ENCODE peak calls at places on chromosomes 16 and 17, in eight cellular contexts. S is stimulated activated CD4-positive, alpha-beta T cell treated with anti-CD3 and anti-CD28 coated beads, Interleukin-2, amount 100 ng/mL, for 48 hours; R is H9; K is stimulated activated CD8-positive, alpha-beta memory T cell treated with anti-CD3 and anti-CD28 coated beads, Interleukin-15, amount 100 ng/mL, for 1 hour; Y is endodermal cell; O is WTC11; J is OCI-M1; A is left ventricle myocardium inferior. V is an unnamed sample.

GRCh38 chr16:69890114-69890890 is 60.8 kb upstream of the CLEC18A start:
- DNase-seq in S (no peak), R (peak; percentile 77), K (no peak), Y (peak; percentile 77), O (peak; percentile 44), J (no peak), A (peak; percentile 49), V (no peak)

GRCh38 chr17:60744355-60744958 is 66.8 kb downstream of the BCAS3 start:
- DNase-seq in S (no peak), R (no peak), K (no peak), Y (no peak), O (no peak), J (no peak), A (no peak), V (no peak)

GRCh38 chr16:72189865-72190371 is 18.0 kb upstream of the PMFBP1 start:
- DNase-seq in S (no peak), R (no peak), K (no peak), Y (no peak), O (no peak), J (peak; percentile 78), A (no peak), V (no peak)

GRCh38 chr16:14399397-14400284 is 230.4 kb downstream of the PARN start:
- DNase-seq in S (no peak), R (no peak), K (no peak), Y (no peak), O (no peak), J (peak; percentile 29), A (peak; percentile 33), V (no peak)

GRCh38 chr16:72471317-72471716 is 299.4 kb upstream of the PMFBP1 start:
- DNase-seq in S (no peak), R (no peak), K (no peak), Y (no peak), O (no peak), J (no peak), A (no peak), V (no peak)

GRCh38 chr16:79509221-79509631 is 91.3 kb downstream of the MAF start:
- DNase-seq in S (no peak), R (no peak), K (no peak), Y (peak; percentile 46), O (no peak), J (no peak), A (peak; percentile 30), V (no peak)

GRCh38 chr17:37068266-37068665 is 119.5 kb downstream of the AATF start:
- DNase-seq in S (no peak), R (no peak), K (no peak), Y (peak; percentile 61), O (no peak), J (no peak), A (no peak), V (no peak)

GRCh38 chr17:52233176-52233575 is 74.7 kb upstream of the CA10 start:
- DNase-seq in S (no peak), R (no peak), K (no peak), Y (no peak), O (no peak), J (no peak), A (no peak), V (no peak)

GRCh38 chr17:42055003-42055402 is 4.6 kb upstream of the C17orf113 start:
- DNase-seq in S (no peak), R (peak; percentile 38), K (no peak), Y (no peak), O (no peak), J (no peak), A (no peak), V (no peak)

GRCh38 chr17:18040287-18040858 is 1.2 kb downstream of the GID4 start:
- DNase-seq in S (no peak), R (no peak), K (no peak), Y (peak; percentile 80), O (no peak), J (peak; percentile 37), A (no peak), V (no peak)

GRCh38 chr17:6666557-6666956 is 15.0 kb downstream of the C17orf100 start:
- DNase-seq in S (no peak), R (peak; percentile 18), K (no peak), Y (no peak), O (no peak), J (no peak), A (no peak), V (no peak)

GRCh38 chr16:57192720-57193486 is 6.8 kb downstream of the RSPRY1 start:
- DNase-seq in S (no peak), R (no peak), K (no peak), Y (no peak), O (no peak), J (no peak), A (no peak), V (no peak)

GRCh38 chr17:42359133-42359532 is 29.1 kb downstream of the STAT3 start:
- DNase-seq in S (no peak), R (no peak), K (no peak), Y (no peak), O (no peak), J (no peak), A (no peak), V (no peak)

GRCh38 chr17:352421-353212 is at the start of gene RPH3AL:
- DNase-seq in S (no peak), R (peak; percentile 54), K (no peak), Y (peak; percentile 88), O (no peak), J (no peak), A (no peak), V (no peak)

GRCh38 chr17:27475070-27475673 is 18.9 kb downstream of the KSR1 start:
- DNase-seq in S (peak; percentile 44), R (no peak), K (no peak), Y (no peak), O (no peak), J (no peak), A (no peak), V (no peak)

GRCh38 chr17:40518401-40519088 is 17.1 kb upstream of the TNS4 start:
- DNase-seq in S (no peak), R (peak; percentile 73), K (no peak), Y (peak; percentile 84), O (no peak), J (peak; percentile 12), A (no peak), V (no peak)

GRCh38 chr16:50282010-50282538 is 15.7 kb downstream of the ADCY7 start:
- DNase-seq in S (no peak), R (no peak), K (no peak), Y (no peak), O (no peak), J (peak; percentile 91), A (peak; percentile 77), V (no peak)

GRCh38 chr17:80082403-80083135 is 18.8 kb upstream of the GAA start:
- DNase-seq in S (peak; percentile 58), R (peak; percentile 90), K (peak; percentile 31), Y (peak; percentile 95), O (peak; percentile 85), J (peak; percentile 73), A (no peak), V (no peak)

GRCh38 chr17:66548158-66548557 is 245.7 kb downstream of the PRKCA start:
- DNase-seq in S (no peak), R (no peak), K (peak; percentile 5), Y (no peak), O (no peak), J (no peak), A (no peak), V (peak; percentile 42)

GRCh38 chr16:87507351-87508069 is 14.7 kb upstream of the ZCCHC14 start:
- DNase-seq in S (no peak), R (no peak), K (no peak), Y (no peak), O (no peak), J (no peak), A (no peak), V (no peak)

V was measured in vagina.